ENCODE peak calls at places on chromosomes 11 and 22, in seven cellular contexts. One of them, this sample, is unnamed.

GRCh38 chr11:57214087-57214395 is 23.0 kb downstream of the APLNR start:
- DNase-seq in SK-N-DZ: no peak
- DNase-seq in NCI-H1105: no peak
- DNase-seq in iris pigment epithelial cell: peak; percentile 23
- DNase-seq in left cardiac atrium: no peak
- DNase-seq in DND-41: no peak
- DNase-seq in stimulated activated naive CD8-positive, alpha-beta T cell treated with anti-CD3 and anti-CD28 coated beads, Interleukin-15, Interleukin-2, amounts not matched to agents 100 U/mL and 50 U/mL, for 24 hours: no peak
- DNase-seq in this sample: no peak

GRCh38 chr11:27720277-27720830 is 20.1 kb upstream of the BDNF start:
- DNase-seq in SK-N-DZ: peak; percentile 54
- DNase-seq in NCI-H1105: peak; percentile 12
- DNase-seq in iris pigment epithelial cell: peak; percentile 62
- DNase-seq in left cardiac atrium: peak; percentile 25
- DNase-seq in DND-41: no peak
- DNase-seq in stimulated activated naive CD8-positive, alpha-beta T cell treated with anti-CD3 and anti-CD28 coated beads, Interleukin-15, Interleukin-2, amounts not matched to agents 100 U/mL and 50 U/mL, for 24 hours: peak; percentile 42
- DNase-seq in this sample: no peak

GRCh38 chr22:45919504-45920286 is 57.3 kb downstream of the WNT7B start:
- DNase-seq in SK-N-DZ: no peak
- DNase-seq in NCI-H1105: no peak
- DNase-seq in iris pigment epithelial cell: no peak
- DNase-seq in left cardiac atrium: no peak
- DNase-seq in DND-41: no peak
- DNase-seq in stimulated activated naive CD8-positive, alpha-beta T cell treated with anti-CD3 and anti-CD28 coated beads, Interleukin-15, Interleukin-2, amounts not matched to agents 100 U/mL and 50 U/mL, for 24 hours: no peak
- DNase-seq in this sample: no peak

GRCh38 chr11:32440920-32441319 is 5.6 kb upstream of the WT1 start:
- DNase-seq in SK-N-DZ: no peak
- DNase-seq in NCI-H1105: no peak
- DNase-seq in iris pigment epithelial cell: no peak
- DNase-seq in left cardiac atrium: no peak
- DNase-seq in DND-41: no peak
- DNase-seq in stimulated activated naive CD8-positive, alpha-beta T cell treated with anti-CD3 and anti-CD28 coated beads, Interleukin-15, Interleukin-2, amounts not matched to agents 100 U/mL and 50 U/mL, for 24 hours: no peak
- DNase-seq in this sample: no peak

GRCh38 chr22:35451602-35452001 is 51.7 kb downstream of the MCM5 start:
- DNase-seq in SK-N-DZ: peak; percentile 45
- DNase-seq in NCI-H1105: no peak
- DNase-seq in iris pigment epithelial cell: no peak
- DNase-seq in left cardiac atrium: no peak
- DNase-seq in DND-41: no peak
- DNase-seq in stimulated activated naive CD8-positive, alpha-beta T cell treated with anti-CD3 and anti-CD28 coated beads, Interleukin-15, Interleukin-2, amounts not matched to agents 100 U/mL and 50 U/mL, for 24 hours: no peak
- DNase-seq in this sample: no peak

GRCh38 chr11:62889484-62890437 is 9.1 kb downstream of the SLC3A2 start:
- DNase-seq in SK-N-DZ: peak; percentile 57
- DNase-seq in NCI-H1105: no peak
- DNase-seq in iris pigment epithelial cell: no peak
- DNase-seq in left cardiac atrium: no peak
- DNase-seq in DND-41: peak; percentile 46
- DNase-seq in stimulated activated naive CD8-positive, alpha-beta T cell treated with anti-CD3 and anti-CD28 coated beads, Interleukin-15, Interleukin-2, amounts not matched to agents 100 U/mL and 50 U/mL, for 24 hours: no peak
- DNase-seq in this sample: no peak

GRCh38 chr11:92269021-92269420 is 44.4 kb downstream of the FAT3 start:
- DNase-seq in SK-N-DZ: no peak
- DNase-seq in NCI-H1105: no peak
- DNase-seq in iris pigment epithelial cell: peak; percentile 69
- DNase-seq in left cardiac atrium: no peak
- DNase-seq in DND-41: no peak
- DNase-seq in stimulated activated naive CD8-positive, alpha-beta T cell treated with anti-CD3 and anti-CD28 coated beads, Interleukin-15, Interleukin-2, amounts not matched to agents 100 U/mL and 50 U/mL, for 24 hours: no peak
- DNase-seq in this sample: no peak

GRCh38 chr22:48980918-48981317 is 846.8 kb downstream of the BRD1 start:
- DNase-seq in SK-N-DZ: no peak
- DNase-seq in NCI-H1105: no peak
- DNase-seq in iris pigment epithelial cell: no peak
- DNase-seq in left cardiac atrium: no peak
- DNase-seq in DND-41: no peak
- DNase-seq in stimulated activated naive CD8-positive, alpha-beta T cell treated with anti-CD3 and anti-CD28 coated beads, Interleukin-15, Interleukin-2, amounts not matched to agents 100 U/mL and 50 U/mL, for 24 hours: no peak
- DNase-seq in this sample: no peak

GRCh38 chr22:39153220-39153860 is 860 bp upstream of the CBX7 start:
- DNase-seq in SK-N-DZ: no peak
- DNase-seq in NCI-H1105: no peak
- DNase-seq in iris pigment epithelial cell: no peak
- DNase-seq in left cardiac atrium: no peak
- DNase-seq in DND-41: no peak
- DNase-seq in stimulated activated naive CD8-positive, alpha-beta T cell treated with anti-CD3 and anti-CD28 coated beads, Interleukin-15, Interleukin-2, amounts not matched to agents 100 U/mL and 50 U/mL, for 24 hours: no peak
- DNase-seq in this sample: no peak

GRCh38 chr22:29870574-29870973 is 12.4 kb upstream of the MTMR3 start:
- DNase-seq in SK-N-DZ: no peak
- DNase-seq in NCI-H1105: no peak
- DNase-seq in iris pigment epithelial cell: no peak
- DNase-seq in left cardiac atrium: no peak
- DNase-seq in DND-41: no peak
- DNase-seq in stimulated activated naive CD8-positive, alpha-beta T cell treated with anti-CD3 and anti-CD28 coated beads, Interleukin-15, Interleukin-2, amounts not matched to agents 100 U/mL and 50 U/mL, for 24 hours: no peak
- DNase-seq in this sample: no peak

GRCh38 chr11:73453562-73453961 is 77.4 kb downstream of the RELT start:
- DNase-seq in SK-N-DZ: no peak
- DNase-seq in NCI-H1105: no peak
- DNase-seq in iris pigment epithelial cell: peak; percentile 61
- DNase-seq in left cardiac atrium: no peak
- DNase-seq in DND-41: no peak
- DNase-seq in stimulated activated naive CD8-positive, alpha-beta T cell treated with anti-CD3 and anti-CD28 coated beads, Interleukin-15, Interleukin-2, amounts not matched to agents 100 U/mL and 50 U/mL, for 24 hours: no peak
- DNase-seq in this sample: no peak

GRCh38 chr22:39666495-39666894 is 95.9 kb downstream of the CACNA1I start:
- DNase-seq in SK-N-DZ: no peak
- DNase-seq in NCI-H1105: no peak
- DNase-seq in iris pigment epithelial cell: no peak
- DNase-seq in left cardiac atrium: no peak
- DNase-seq in DND-41: no peak
- DNase-seq in stimulated activated naive CD8-positive, alpha-beta T cell treated with anti-CD3 and anti-CD28 coated beads, Interleukin-15, Interleukin-2, amounts not matched to agents 100 U/mL and 50 U/mL, for 24 hours: no peak
- DNase-seq in this sample: no peak

GRCh38 chr11:19869466-19869865 is 156.8 kb downstream of the NAV2 start:
- DNase-seq in SK-N-DZ: no peak
- DNase-seq in NCI-H1105: peak; percentile 83
- DNase-seq in iris pigment epithelial cell: no peak
- DNase-seq in left cardiac atrium: no peak
- DNase-seq in DND-41: no peak
- DNase-seq in stimulated activated naive CD8-positive, alpha-beta T cell treated with anti-CD3 and anti-CD28 coated beads, Interleukin-15, Interleukin-2, amounts not matched to agents 100 U/mL and 50 U/mL, for 24 hours: no peak
- DNase-seq in this sample: no peak

GRCh38 chr11:68118753-68119448 is 2.3 kb downstream of the CHKA start:
- DNase-seq in SK-N-DZ: no peak
- DNase-seq in NCI-H1105: no peak
- DNase-seq in iris pigment epithelial cell: peak; percentile 45
- DNase-seq in left cardiac atrium: no peak
- DNase-seq in DND-41: no peak
- DNase-seq in stimulated activated naive CD8-positive, alpha-beta T cell treated with anti-CD3 and anti-CD28 coated beads, Interleukin-15, Interleukin-2, amounts not matched to agents 100 U/mL and 50 U/mL, for 24 hours: no peak
- DNase-seq in this sample: no peak

GRCh38 chr22:49678137-49678841 is 149.4 kb downstream of the BRD1 start:
- DNase-seq in SK-N-DZ: no peak
- DNase-seq in NCI-H1105: no peak
- DNase-seq in iris pigment epithelial cell: no peak
- DNase-seq in left cardiac atrium: no peak
- DNase-seq in DND-41: no peak
- DNase-seq in stimulated activated naive CD8-positive, alpha-beta T cell treated with anti-CD3 and anti-CD28 coated beads, Interleukin-15, Interleukin-2, amounts not matched to agents 100 U/mL and 50 U/mL, for 24 hours: no peak
- DNase-seq in this sample: no peak

GRCh38 chr11:43908191-43908590 is 27.6 kb downstream of the ALKBH3 start:
- DNase-seq in SK-N-DZ: no peak
- DNase-seq in NCI-H1105: no peak
- DNase-seq in iris pigment epithelial cell: no peak
- DNase-seq in left cardiac atrium: no peak
- DNase-seq in DND-41: no peak
- DNase-seq in stimulated activated naive CD8-positive, alpha-beta T cell treated with anti-CD3 and anti-CD28 coated beads, Interleukin-15, Interleukin-2, amounts not matched to agents 100 U/mL and 50 U/mL, for 24 hours: no peak
- DNase-seq in this sample: no peak

GRCh38 chr11:1560011-1560579 is 12.0 kb downstream of the DUSP8 start:
- DNase-seq in SK-N-DZ: no peak
- DNase-seq in NCI-H1105: no peak
- DNase-seq in iris pigment epithelial cell: no peak
- DNase-seq in left cardiac atrium: no peak
- DNase-seq in DND-41: no peak
- DNase-seq in stimulated activated naive CD8-positive, alpha-beta T cell treated with anti-CD3 and anti-CD28 coated beads, Interleukin-15, Interleukin-2, amounts not matched to agents 100 U/mL and 50 U/mL, for 24 hours: no peak
- DNase-seq in this sample: no peak

GRCh38 chr11:69274531-69275016 is 19.4 kb upstream of the MYEOV start:
- DNase-seq in SK-N-DZ: no peak
- DNase-seq in NCI-H1105: no peak
- DNase-seq in iris pigment epithelial cell: no peak
- DNase-seq in left cardiac atrium: no peak
- DNase-seq in DND-41: no peak
- DNase-seq in stimulated activated naive CD8-positive, alpha-beta T cell treated with anti-CD3 and anti-CD28 coated beads, Interleukin-15, Interleukin-2, amounts not matched to agents 100 U/mL and 50 U/mL, for 24 hours: no peak
- DNase-seq in this sample: no peak

GRCh38 chr11:44813401-44813800 is 86.6 kb downstream of the TSPAN18 start:
- DNase-seq in SK-N-DZ: no peak
- DNase-seq in NCI-H1105: no peak
- DNase-seq in iris pigment epithelial cell: no peak
- DNase-seq in left cardiac atrium: peak; percentile 66
- DNase-seq in DND-41: no peak
- DNase-seq in stimulated activated naive CD8-positive, alpha-beta T cell treated with anti-CD3 and anti-CD28 coated beads, Interleukin-15, Interleukin-2, amounts not matched to agents 100 U/mL and 50 U/mL, for 24 hours: no peak
- DNase-seq in this sample: peak; percentile 67

GRCh38 chr11:133507185-133507584 is 25.1 kb downstream of the OPCML start:
- DNase-seq in SK-N-DZ: no peak
- DNase-seq in NCI-H1105: no peak
- DNase-seq in iris pigment epithelial cell: no peak
- DNase-seq in left cardiac atrium: no peak
- DNase-seq in DND-41: no peak
- DNase-seq in stimulated activated naive CD8-positive, alpha-beta T cell treated with anti-CD3 and anti-CD28 coated beads, Interleukin-15, Interleukin-2, amounts not matched to agents 100 U/mL and 50 U/mL, for 24 hours: no peak
- DNase-seq in this sample: no peak

GRCh38 chr22:18905540-18906409 is at the start of gene DGCR6:
- DNase-seq in SK-N-DZ: no peak
- DNase-seq in NCI-H1105: no peak
- DNase-seq in iris pigment epithelial cell: no peak
- DNase-seq in left cardiac atrium: no peak
- DNase-seq in DND-41: no peak
- DNase-seq in stimulated activated naive CD8-positive, alpha-beta T cell treated with anti-CD3 and anti-CD28 coated beads, Interleukin-15, Interleukin-2, amounts not matched to agents 100 U/mL and 50 U/mL, for 24 hours: no peak
- DNase-seq in this sample: no peak

GRCh38 chr11:84871116-84871515 is 756.0 kb downstream of the DLG2 start:
- DNase-seq in SK-N-DZ: no peak
- DNase-seq in NCI-H1105: no peak
- DNase-seq in iris pigment epithelial cell: no peak
- DNase-seq in left cardiac atrium: no peak
- DNase-seq in DND-41: no peak
- DNase-seq in stimulated activated naive CD8-positive, alpha-beta T cell treated with anti-CD3 and anti-CD28 coated beads, Interleukin-15, Interleukin-2, amounts not matched to agents 100 U/mL and 50 U/mL, for 24 hours: no peak
- DNase-seq in this sample: no peak

GRCh38 chr11:3123316-3123715 is 41.8 kb downstream of the OSBPL5 start:
- DNase-seq in SK-N-DZ: no peak
- DNase-seq in NCI-H1105: peak; percentile 90
- DNase-seq in iris pigment epithelial cell: no peak
- DNase-seq in left cardiac atrium: peak; percentile 84
- DNase-seq in DND-41: no peak
- DNase-seq in stimulated activated naive CD8-positive, alpha-beta T cell treated with anti-CD3 and anti-CD28 coated beads, Interleukin-15, Interleukin-2, amounts not matched to agents 100 U/mL and 50 U/mL, for 24 hours: no peak
- DNase-seq in this sample: peak; percentile 91

GRCh38 chr22:38758276-38758945 is 2.6 kb upstream of the SUN2 start:
- DNase-seq in SK-N-DZ: peak; percentile 45
- DNase-seq in NCI-H1105: peak; percentile 12
- DNase-seq in iris pigment epithelial cell: no peak
- DNase-seq in left cardiac atrium: no peak
- DNase-seq in DND-41: peak; percentile 61
- DNase-seq in stimulated activated naive CD8-positive, alpha-beta T cell treated with anti-CD3 and anti-CD28 coated beads, Interleukin-15, Interleukin-2, amounts not matched to agents 100 U/mL and 50 U/mL, for 24 hours: peak; percentile 79
- DNase-seq in this sample: no peak

GRCh38 chr22:23126165-23127054 is 15.4 kb downstream of the RSPH14 start:
- DNase-seq in SK-N-DZ: no peak
- DNase-seq in NCI-H1105: no peak
- DNase-seq in iris pigment epithelial cell: no peak
- DNase-seq in left cardiac atrium: no peak
- DNase-seq in DND-41: no peak
- DNase-seq in stimulated activated naive CD8-positive, alpha-beta T cell treated with anti-CD3 and anti-CD28 coated beads, Interleukin-15, Interleukin-2, amounts not matched to agents 100 U/mL and 50 U/mL, for 24 hours: no peak
- DNase-seq in this sample: no peak

GRCh38 chr11:35271031-35271430 is 132.1 kb downstream of the CD44 start:
- DNase-seq in SK-N-DZ: no peak
- DNase-seq in NCI-H1105: no peak
- DNase-seq in iris pigment epithelial cell: no peak
- DNase-seq in left cardiac atrium: no peak
- DNase-seq in DND-41: no peak
- DNase-seq in stimulated activated naive CD8-positive, alpha-beta T cell treated with anti-CD3 and anti-CD28 coated beads, Interleukin-15, Interleukin-2, amounts not matched to agents 100 U/mL and 50 U/mL, for 24 hours: no peak
- DNase-seq in this sample: no peak

GRCh38 chr11:19229671-19230070 is 11.1 kb downstream of the E2F8 start:
- DNase-seq in SK-N-DZ: no peak
- DNase-seq in NCI-H1105: no peak
- DNase-seq in iris pigment epithelial cell: no peak
- DNase-seq in left cardiac atrium: no peak
- DNase-seq in DND-41: no peak
- DNase-seq in stimulated activated naive CD8-positive, alpha-beta T cell treated with anti-CD3 and anti-CD28 coated beads, Interleukin-15, Interleukin-2, amounts not matched to agents 100 U/mL and 50 U/mL, for 24 hours: no peak
- DNase-seq in this sample: no peak

GRCh38 chr22:44360306-44360685 is 47.5 kb upstream of the SHISAL1 start:
- DNase-seq in SK-N-DZ: no peak
- DNase-seq in NCI-H1105: no peak
- DNase-seq in iris pigment epithelial cell: no peak
- DNase-seq in left cardiac atrium: no peak
- DNase-seq in DND-41: no peak
- DNase-seq in stimulated activated naive CD8-positive, alpha-beta T cell treated with anti-CD3 and anti-CD28 coated beads, Interleukin-15, Interleukin-2, amounts not matched to agents 100 U/mL and 50 U/mL, for 24 hours: no peak
- DNase-seq in this sample: no peak

GRCh38 chr11:124315052-124315451 is 1.3 kb upstream of the OR8D1 start:
- DNase-seq in SK-N-DZ: no peak
- DNase-seq in NCI-H1105: no peak
- DNase-seq in iris pigment epithelial cell: peak; percentile 87
- DNase-seq in left cardiac atrium: no peak
- DNase-seq in DND-41: no peak
- DNase-seq in stimulated activated naive CD8-positive, alpha-beta T cell treated with anti-CD3 and anti-CD28 coated beads, Interleukin-15, Interleukin-2, amounts not matched to agents 100 U/mL and 50 U/mL, for 24 hours: no peak
- DNase-seq in this sample: no peak

GRCh38 chr22:21712751-21713427 is 22.7 kb downstream of the YPEL1 start:
- DNase-seq in SK-N-DZ: peak; percentile 85
- DNase-seq in NCI-H1105: no peak
- DNase-seq in iris pigment epithelial cell: peak; percentile 72
- DNase-seq in left cardiac atrium: peak; percentile 66
- DNase-seq in DND-41: peak; percentile 39
- DNase-seq in stimulated activated naive CD8-positive, alpha-beta T cell treated with anti-CD3 and anti-CD28 coated beads, Interleukin-15, Interleukin-2, amounts not matched to agents 100 U/mL and 50 U/mL, for 24 hours: peak; percentile 56
- DNase-seq in this sample: peak; percentile 70

GRCh38 chr11:94650756-94651155 is 83.6 kb downstream of the PIWIL4 start:
- DNase-seq in SK-N-DZ: no peak
- DNase-seq in NCI-H1105: no peak
- DNase-seq in iris pigment epithelial cell: peak; percentile 86
- DNase-seq in left cardiac atrium: peak; percentile 75
- DNase-seq in DND-41: no peak
- DNase-seq in stimulated activated naive CD8-positive, alpha-beta T cell treated with anti-CD3 and anti-CD28 coated beads, Interleukin-15, Interleukin-2, amounts not matched to agents 100 U/mL and 50 U/mL, for 24 hours: no peak
- DNase-seq in this sample: peak; percentile 87

GRCh38 chr11:22536036-22536435 is 89.6 kb downstream of the FANCF start:
- DNase-seq in SK-N-DZ: no peak
- DNase-seq in NCI-H1105: no peak
- DNase-seq in iris pigment epithelial cell: peak; percentile 31
- DNase-seq in left cardiac atrium: no peak
- DNase-seq in DND-41: no peak
- DNase-seq in stimulated activated naive CD8-positive, alpha-beta T cell treated with anti-CD3 and anti-CD28 coated beads, Interleukin-15, Interleukin-2, amounts not matched to agents 100 U/mL and 50 U/mL, for 24 hours: no peak
- DNase-seq in this sample: no peak

GRCh38 chr11:15748673-15749190 is 607.6 kb downstream of the SOX6 start:
- DNase-seq in SK-N-DZ: no peak
- DNase-seq in NCI-H1105: no peak
- DNase-seq in iris pigment epithelial cell: no peak
- DNase-seq in left cardiac atrium: no peak
- DNase-seq in DND-41: no peak
- DNase-seq in stimulated activated naive CD8-positive, alpha-beta T cell treated with anti-CD3 and anti-CD28 coated beads, Interleukin-15, Interleukin-2, amounts not matched to agents 100 U/mL and 50 U/mL, for 24 hours: no peak
- DNase-seq in this sample: no peak

GRCh38 chr11:848380-848931 is 5.8 kb downstream of the TSPAN4 start:
- DNase-seq in SK-N-DZ: no peak
- DNase-seq in NCI-H1105: peak; percentile 24
- DNase-seq in iris pigment epithelial cell: no peak
- DNase-seq in left cardiac atrium: peak; percentile 67
- DNase-seq in DND-41: peak; percentile 61
- DNase-seq in stimulated activated naive CD8-positive, alpha-beta T cell treated with anti-CD3 and anti-CD28 coated beads, Interleukin-15, Interleukin-2, amounts not matched to agents 100 U/mL and 50 U/mL, for 24 hours: peak; percentile 81
- DNase-seq in this sample: peak; percentile 67

GRCh38 chr11:69008774-69009440 is 4.1 kb downstream of the MRGPRF start:
- DNase-seq in SK-N-DZ: no peak
- DNase-seq in NCI-H1105: no peak
- DNase-seq in iris pigment epithelial cell: peak; percentile 98
- DNase-seq in left cardiac atrium: peak; percentile 91
- DNase-seq in DND-41: no peak
- DNase-seq in stimulated activated naive CD8-positive, alpha-beta T cell treated with anti-CD3 and anti-CD28 coated beads, Interleukin-15, Interleukin-2, amounts not matched to agents 100 U/mL and 50 U/mL, for 24 hours: no peak
- DNase-seq in this sample: peak; percentile 81

GRCh38 chr22:26584010-26584409 is 5.9 kb downstream of the TPST2 start:
- DNase-seq in SK-N-DZ: no peak
- DNase-seq in NCI-H1105: no peak
- DNase-seq in iris pigment epithelial cell: no peak
- DNase-seq in left cardiac atrium: no peak
- DNase-seq in DND-41: no peak
- DNase-seq in stimulated activated naive CD8-positive, alpha-beta T cell treated with anti-CD3 and anti-CD28 coated beads, Interleukin-15, Interleukin-2, amounts not matched to agents 100 U/mL and 50 U/mL, for 24 hours: no peak
- DNase-seq in this sample: no peak

GRCh38 chr11:115078461-115079438 is 400.4 kb downstream of the NXPE2 start:
- DNase-seq in SK-N-DZ: no peak
- DNase-seq in NCI-H1105: peak; percentile 83
- DNase-seq in iris pigment epithelial cell: no peak
- DNase-seq in left cardiac atrium: no peak
- DNase-seq in DND-41: no peak
- DNase-seq in stimulated activated naive CD8-positive, alpha-beta T cell treated with anti-CD3 and anti-CD28 coated beads, Interleukin-15, Interleukin-2, amounts not matched to agents 100 U/mL and 50 U/mL, for 24 hours: no peak
- DNase-seq in this sample: no peak

GRCh38 chr11:128745296-128746183 is 51.7 kb downstream of the FLI1 start:
- DNase-seq in SK-N-DZ: peak; percentile 0
- DNase-seq in NCI-H1105: no peak
- DNase-seq in iris pigment epithelial cell: no peak
- DNase-seq in left cardiac atrium: peak; percentile 55
- DNase-seq in DND-41: no peak
- DNase-seq in stimulated activated naive CD8-positive, alpha-beta T cell treated with anti-CD3 and anti-CD28 coated beads, Interleukin-15, Interleukin-2, amounts not matched to agents 100 U/mL and 50 U/mL, for 24 hours: no peak
- DNase-seq in this sample: no peak

This sample was measured in Right ventricle myocardium superior.